ENCODE peak calls at places on chromosomes 2 and 18, in four cellular contexts. C is hepatocyte, R is IMR-90, Q is cardiac muscle cell. T is an unnamed sample.

GRCh38 chr2:138087761-138088602 is 123.7 kb downstream of the HNMT start:
- DNase-seq in C (no peak), R (no peak), Q (peak), T (no peak)

GRCh38 chr18:78129260-78129659 is 850.4 kb upstream of the SALL3 start:
- DNase-seq in C (no peak), R (no peak), Q (no peak), T (no peak)

GRCh38 chr2:39996653-39997080 is 217.6 kb upstream of the THUMPD2 start:
- DNase-seq in C (peak), R (peak), Q (no peak), T (peak)

GRCh38 chr2:185875532-185875931 is 136.9 kb downstream of the FSIP2 start:
- DNase-seq in C (no peak), R (no peak), Q (no peak), T (no peak)

GRCh38 chr2:189927823-189928222 is 134.7 kb downstream of the MSTN start:
- DNase-seq in C (no peak), R (peak), Q (no peak), T (peak)

GRCh38 chr18:22964116-22964515 is 31.0 kb downstream of the RBBP8 start:
- DNase-seq in C (no peak), R (peak), Q (no peak), T (no peak)

GRCh38 chr2:10222-10875 is 36.0 kb downstream of the FAM110C start:
- DNase-seq in C (peak), R (no peak), Q (peak), T (peak)

GRCh38 chr2:151437630-151438029 is 27.9 kb downstream of the RIF1 start:
- DNase-seq in C (peak), R (peak), Q (peak), T (peak)

GRCh38 chr18:70673834-70674233 is 385.0 kb downstream of the SOCS6 start:
- DNase-seq in C (no peak), R (no peak), Q (peak), T (no peak)
- TF ChIP-seq CTCF in C (no peak), R (no peak), Q (no peak), T (no peak)

GRCh38 chr2:47719099-47719498 is 63.8 kb upstream of the MSH6 start:
- DNase-seq in C (no peak), R (no peak), Q (no peak), T (no peak)
- H3K4me3 ChIP-seq in C (no peak), R (no peak), Q (no peak), T (no peak)

GRCh38 chr18:14979875-14980274 is 231.9 kb downstream of the ANKRD30B start:
- DNase-seq in C (no peak), R (no peak), Q (no peak), T (no peak)

GRCh38 chr18:14978191-14978590 is 230.2 kb downstream of the ANKRD30B start:
- DNase-seq in C (no peak), R (no peak), Q (no peak), T (no peak)

GRCh38 chr18:14976736-14977430 is 228.9 kb downstream of the ANKRD30B start:
- DNase-seq in C (no peak), R (no peak), Q (no peak), T (no peak)

GRCh38 chr18:14975431-14975830 is 227.5 kb downstream of the ANKRD30B start:
- DNase-seq in C (no peak), R (no peak), Q (no peak), T (no peak)

DNA sequence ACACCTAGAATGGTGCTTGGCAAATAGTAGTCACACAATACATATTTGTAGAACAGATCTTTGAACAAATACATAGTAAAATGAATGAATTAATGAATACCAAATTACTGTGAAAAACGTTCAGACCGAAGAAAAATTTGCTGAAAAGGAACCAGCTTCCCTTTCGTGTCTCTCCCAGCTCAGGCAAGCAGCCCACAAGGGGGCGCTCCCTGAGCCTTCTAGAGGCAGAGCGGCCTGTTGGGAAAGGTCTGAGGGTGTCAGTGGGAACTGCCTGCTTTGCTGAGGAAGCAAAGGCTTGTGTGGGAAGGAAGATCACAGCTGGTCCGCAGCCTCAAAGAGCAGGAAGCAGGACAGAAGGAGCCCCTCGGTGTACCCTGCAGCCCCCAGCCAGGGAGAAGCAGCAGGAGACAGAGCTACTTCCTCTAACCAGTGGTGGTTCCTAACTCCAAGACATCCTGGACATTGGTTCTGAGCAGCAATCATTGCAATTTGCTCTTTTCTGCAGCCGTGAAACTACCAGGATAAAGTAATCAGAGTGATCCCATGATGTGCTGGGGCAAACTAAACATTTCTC is 231.1 kb downstream of the ANKRD30B start:
- DNase-seq in C (no peak), R (no peak), Q (peak), T (no peak)
- TF ChIP-seq CTCF in C (no peak), R (no peak), Q (no peak), T (no peak)

GRCh38 chr18:76968073-76968472 is 145.7 kb downstream of the ZNF236 start:
- DNase-seq in C (no peak), R (no peak), Q (no peak), T (no peak)
- H3K4me3 ChIP-seq in C (no peak), R (no peak), Q (no peak), T (no peak)

DNA sequence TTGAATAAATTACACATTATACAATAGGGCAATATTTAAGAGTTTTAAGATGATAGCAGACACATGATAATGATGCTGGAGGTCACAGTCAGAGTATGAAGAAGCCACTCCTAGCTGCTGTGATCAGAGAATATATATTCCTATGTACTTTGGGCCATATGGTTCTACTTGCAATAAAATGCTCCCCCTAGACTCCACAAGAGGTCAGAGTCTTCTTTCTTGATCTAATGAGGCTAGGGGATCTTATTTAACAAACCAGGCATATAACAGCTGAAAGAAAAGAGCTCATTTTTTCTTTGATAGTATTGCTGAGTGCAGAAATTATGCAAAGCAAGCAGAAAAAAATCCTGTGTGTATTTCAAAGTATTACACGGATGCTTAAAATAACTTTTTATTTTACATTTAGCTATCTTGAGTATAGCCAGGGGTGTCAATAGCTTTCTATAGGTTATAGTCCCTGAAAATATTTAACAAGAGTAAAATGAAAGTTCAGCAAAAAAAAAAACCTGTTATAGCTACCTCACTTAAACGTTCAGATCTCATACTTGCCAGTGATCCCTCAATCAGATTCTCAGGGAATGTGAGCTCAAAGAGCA is 748.7 kb upstream of the CHAC2 start:
- DNase-seq in C (peak), R (peak), Q (peak), T (no peak)
- TF ChIP-seq CTCF in C (peak), R (peak), Q (peak), T (no peak)

GRCh38 chr18:62183578-62184195 is 3.2 kb downstream of the PIGN start:
- DNase-seq in C (peak), R (peak), Q (peak), T (peak)

GRCh38 chr18:62187543-62188378 is 706 bp downstream of the RELCH start:
- DNase-seq in C (peak), R (peak), Q (peak), T (peak)

GRCh38 chr18:62186656-62187542 is at the start of the genes PIGN and RELCH:
- DNase-seq in C (peak), R (peak), Q (peak), T (peak)

DNA sequence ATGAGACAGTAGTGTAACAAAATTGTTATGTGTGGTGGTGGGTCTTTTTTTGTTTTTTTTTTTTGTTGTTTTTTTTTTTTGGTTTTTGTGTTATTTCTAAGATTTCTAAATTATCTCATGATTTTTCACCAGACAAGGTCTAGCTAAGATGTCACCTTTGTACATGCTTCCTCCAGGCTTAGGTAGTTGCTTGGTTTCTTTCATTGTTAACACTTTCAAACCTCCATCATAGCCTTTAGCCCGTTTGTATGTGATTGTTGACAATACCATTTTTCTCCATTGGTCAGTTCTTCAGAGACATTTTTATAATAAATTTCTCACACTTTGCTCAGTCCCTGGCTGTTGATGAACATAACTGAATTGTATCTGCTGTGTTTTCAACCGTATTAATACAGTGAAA is 2.2 kb downstream of the RELCH start:
- DNase-seq in C (no peak), R (no peak), Q (no peak), T (no peak)
- H3K4me3 ChIP-seq in C (peak), R (peak), Q (peak), T (peak)

GRCh38 chr2:20190862-20191713 is 33.8 kb downstream of the SDC1 start:
- DNase-seq in C (no peak), R (no peak), Q (peak), T (no peak)
- TF ChIP-seq CTCF in C (peak), R (no peak), Q (peak), T (no peak)

GRCh38 chr2:46308081-46308480 is 10.9 kb downstream of the EPAS1 start:
- DNase-seq in C (no peak), R (no peak), Q (no peak), T (peak)
- H3K4me3 ChIP-seq in C (no peak), R (no peak), Q (no peak), T (no peak)

T was measured in fibroblast of villous mesenchyme.